ENCODE peak calls at places on chromosomes 12 and 14, in six cellular contexts. M is activated CD8-positive, alpha-beta memory T cell treated with anti-CD3 and anti-CD28 coated beads, Interleukin-2, amount 10 ng/mL, durations not matched to agents 7 days and 5 days; C is stimulated activated effector memory CD8-positive, alpha-beta T cell treated with anti-CD3 and anti-CD28 coated beads, Interleukin-12 subunit alpha, Interleukin-12 subunit beta, amount 100 ng/mL, for 72 hours; R is left lobe of liver; U is upper lobe of right lung; P is activated CD8-positive, alpha-beta T cell treated with anti-CD3 and anti-CD28 coated beads, Interleukin-2, amount 10 ng/mL, durations not matched to agents 7 days and 5 days. V is an unnamed sample.

GRCh38 chr12:69405466-69405865 is 45.9 kb downstream of the YEATS4 start:
- ATAC-seq in P (no peak), C (no peak), R (no peak), U (peak; percentile 51), M (no peak), V (peak; percentile 100)

GRCh38 chr14:63993992-63994391 is 141.2 kb downstream of the SYNE2 start:
- ATAC-seq in U (no peak), C (no peak), M (no peak), R (peak; percentile 82), P (no peak), V (no peak)

GRCh38 chr12:66742508-66743367 is 63.9 kb upstream of the GRIP1 start:
- ATAC-seq in R (no peak), U (no peak), P (no peak), C (no peak), M (no peak), V (no peak)

GRCh38 chr12:83276904-83277303 is 590.2 kb downstream of the TMTC2 start:
- ATAC-seq in M (no peak), C (no peak), P (no peak), U (no peak), R (no peak), V (no peak)

GRCh38 chr14:104595911-104596450 is 8.6 kb downstream of the TMEM179 start:
- ATAC-seq in U (no peak), C (no peak), R (no peak), P (no peak), M (no peak), V (no peak)

GRCh38 chr12:24643120-24644119 is 305.5 kb downstream of the BCAT1 start:
- ATAC-seq in M (no peak), U (no peak), R (no peak), C (no peak), P (no peak), V (no peak)

GRCh38 chr12:49762468-49762847 is 21.1 kb downstream of the TMBIM6 start:
- ATAC-seq in M (peak; percentile 41), R (no peak), C (peak; percentile 60), P (peak; percentile 47), U (no peak), V (no peak)

GRCh38 chr14:75232597-75232996 is 46.0 kb upstream of the FOS start:
- ATAC-seq in R (no peak), P (peak; percentile 76), C (no peak), M (peak; percentile 47), U (no peak), V (no peak)

GRCh38 chr12:57745485-57745881 is 644 bp downstream of the TSPAN31 start:
- ATAC-seq in M (no peak), P (no peak), U (no peak), R (peak; percentile 10), C (no peak), V (peak; percentile 40)

GRCh38 chr14:24198845-24199524 is 3.7 kb upstream of the TM9SF1 start:
- ATAC-seq in U (no peak), R (peak; percentile 9), P (no peak), M (no peak), C (no peak), V (no peak)

GRCh38 chr12:2008677-2009076 is 4.4 kb upstream of the DCP1B start:
- ATAC-seq in U (no peak), M (no peak), C (no peak), P (no peak), R (no peak), V (no peak)

GRCh38 chr12:17296882-17297281 is 690.9 kb upstream of the LMO3 start:
- ATAC-seq in R (no peak), C (no peak), U (no peak), P (no peak), M (no peak), V (no peak)

GRCh38 chr12:100128509-100128908 is 14.2 kb downstream of the BLTP3B start:
- ATAC-seq in U (peak; percentile 89), P (no peak), M (no peak), R (peak; percentile 83), C (no peak), V (peak; percentile 95)

GRCh38 chr12:98725481-98726247 is 80.6 kb downstream of the APAF1 start:
- ATAC-seq in U (no peak), M (peak; percentile 68), C (peak; percentile 77), P (peak; percentile 88), R (peak; percentile 89), V (peak; percentile 98)

GRCh38 chr14:41490323-41490722 is 116.4 kb upstream of the LRFN5 start:
- ATAC-seq in U (no peak), M (no peak), C (no peak), P (no peak), R (no peak), V (no peak)

GRCh38 chr14:64838656-64839055 is 41.1 kb downstream of the SPTB start:
- ATAC-seq in C (no peak), M (no peak), U (no peak), P (no peak), R (no peak), V (no peak)

GRCh38 chr12:62739266-62739831 is 195.6 kb downstream of the PPM1H start:
- ATAC-seq in M (no peak), U (no peak), R (no peak), P (no peak), C (no peak), V (no peak)

GRCh38 chr12:130955238-130955816 is 1.6 kb downstream of the ADGRD1 start:
- ATAC-seq in M (no peak), U (peak; percentile 43), R (no peak), P (no peak), C (no peak), V (no peak)

GRCh38 chr14:101521306-101521935 is 39.9 kb upstream of the DIO3 start:
- ATAC-seq in R (no peak), U (no peak), M (no peak), C (no peak), P (no peak), V (no peak)

GRCh38 chr14:73269729-73270651 is 32.7 kb downstream of the PAPLN start:
- ATAC-seq in C (peak; percentile 56), M (peak; percentile 53), U (peak; percentile 83), P (peak; percentile 53), R (peak; percentile 71), V (no peak)

GRCh38 chr12:104280703-104281458 is 22.7 kb upstream of the EID3 start:
- ATAC-seq in C (no peak), M (no peak), P (no peak), R (no peak), U (no peak), V (peak; percentile 92)

GRCh38 chr12:100503228-100503628 is 29.6 kb downstream of the NR1H4 start:
- ATAC-seq in C (no peak), M (no peak), P (no peak), U (no peak), R (peak; percentile 73), V (no peak)

GRCh38 chr14:94593749-94594431 is 12.7 kb downstream of the SERPINA5 start:
- ATAC-seq in U (no peak), M (no peak), R (peak; percentile 60), P (no peak), C (no peak), V (no peak)

GRCh38 chr12:45668641-45669040 is 60.9 kb upstream of the ARID2 start:
- ATAC-seq in U (no peak), R (no peak), C (peak; percentile 48), M (peak; percentile 45), P (peak; percentile 28), V (no peak)

GRCh38 chr12:44286336-44286735 is 450.5 kb downstream of the TMEM117 start:
- ATAC-seq in U (no peak), P (peak; percentile 69), M (peak; percentile 80), C (peak; percentile 89), R (no peak), V (no peak)

GRCh38 chr14:75175677-75176141 is 703 bp downstream of the TMED10 start:
- ATAC-seq in M (peak; percentile 8), P (no peak), R (no peak), U (no peak), C (peak; percentile 1), V (peak; percentile 7)

GRCh38 chr12:76555226-76555767 is 4.3 kb downstream of the OSBPL8 start:
- ATAC-seq in M (no peak), R (no peak), U (no peak), P (no peak), C (no peak), V (no peak)

GRCh38 chr12:130796985-130797686 is 41.9 kb downstream of the STX2 start:
- ATAC-seq in P (peak; percentile 87), C (peak; percentile 99), R (no peak), U (no peak), M (peak; percentile 94), V (no peak)

GRCh38 chr12:8081228-8081920 is 700 bp upstream of the NECAP1 start:
- ATAC-seq in R (peak; percentile 35), P (peak; percentile 22), C (peak; percentile 34), M (no peak), U (no peak), V (peak; percentile 11)

GRCh38 chr14:50978521-50978871 is 34.2 kb upstream of the PYGL start:
- ATAC-seq in P (no peak), U (peak; percentile 51), M (no peak), C (no peak), R (no peak), V (peak; percentile 49)

GRCh38 chr14:90649557-90650135 is 166.6 kb downstream of the TTC7B start:
- ATAC-seq in M (no peak), U (no peak), R (no peak), P (no peak), C (no peak), V (no peak)

GRCh38 chr14:94406910-94407309 is 18.5 kb upstream of the SERPINA1 start:
- ATAC-seq in C (no peak), P (no peak), M (no peak), R (no peak), U (no peak), V (no peak)

GRCh38 chr14:99118946-99119345 is 153.1 kb downstream of the BCL11B start:
- ATAC-seq in M (no peak), P (no peak), U (no peak), R (no peak), C (no peak), V (no peak)

GRCh38 chr14:20807304-20807956 is 4.8 kb upstream of the RNASE1 start:
- ATAC-seq in M (no peak), P (no peak), R (no peak), U (no peak), C (no peak), V (no peak)

V was measured in SK-N-SH treated with all-trans-retinoic acid at 6 μM for 48 hours.